ENCODE peak calls at places on chromosomes 4 and X, in four cellular contexts. One of them, this sample, is unnamed.

GRCh38 chrX:115584715-115585114 is 23.7 kb downstream of the PLS3 start:
- DNase-seq in activated CD4-positive, CD25-positive, alpha-beta regulatory T cell treated with anti-CD3 and anti-CD28 coated beads, Interleukin-2, amount 50 U/mL, for 72 hours: no peak
- DNase-seq in Peyer's patch: no peak
- DNase-seq in central memory CD4-positive, alpha-beta T cell: no peak
- DNase-seq in this sample: no peak

GRCh38 chr4:17055788-17056187 is 157.3 kb upstream of the LDB2 start:
- DNase-seq in central memory CD4-positive, alpha-beta T cell: no peak
- DNase-seq in activated CD4-positive, CD25-positive, alpha-beta regulatory T cell treated with anti-CD3 and anti-CD28 coated beads, Interleukin-2, amount 50 U/mL, for 72 hours: no peak
- DNase-seq in Peyer's patch: no peak
- DNase-seq in this sample: no peak

GRCh38 chr4:22551550-22551949 is 35.7 kb upstream of the ADGRA3 start:
- DNase-seq in central memory CD4-positive, alpha-beta T cell: no peak
- DNase-seq in Peyer's patch: no peak
- DNase-seq in activated CD4-positive, CD25-positive, alpha-beta regulatory T cell treated with anti-CD3 and anti-CD28 coated beads, Interleukin-2, amount 50 U/mL, for 72 hours: no peak
- DNase-seq in this sample: no peak

GRCh38 chr4:53497446-53498069 is 93.7 kb downstream of the LNX1 start:
- DNase-seq in activated CD4-positive, CD25-positive, alpha-beta regulatory T cell treated with anti-CD3 and anti-CD28 coated beads, Interleukin-2, amount 50 U/mL, for 72 hours: no peak
- DNase-seq in Peyer's patch: no peak
- DNase-seq in central memory CD4-positive, alpha-beta T cell: no peak
- DNase-seq in this sample: no peak

GRCh38 chr4:41686893-41687292 is 61.6 kb downstream of the PHOX2B start:
- DNase-seq in central memory CD4-positive, alpha-beta T cell: no peak
- DNase-seq in activated CD4-positive, CD25-positive, alpha-beta regulatory T cell treated with anti-CD3 and anti-CD28 coated beads, Interleukin-2, amount 50 U/mL, for 72 hours: no peak
- DNase-seq in Peyer's patch: no peak
- DNase-seq in this sample: no peak

GRCh38 chr4:20538922-20539321 is 161.3 kb upstream of the PACRGL start:
- DNase-seq in activated CD4-positive, CD25-positive, alpha-beta regulatory T cell treated with anti-CD3 and anti-CD28 coated beads, Interleukin-2, amount 50 U/mL, for 72 hours: no peak
- DNase-seq in central memory CD4-positive, alpha-beta T cell: no peak
- DNase-seq in Peyer's patch: no peak
- DNase-seq in this sample: peak; percentile 74

GRCh38 chrX:17591741-17592110 is 145.6 kb upstream of the SCML1 start:
- DNase-seq in Peyer's patch: no peak
- DNase-seq in activated CD4-positive, CD25-positive, alpha-beta regulatory T cell treated with anti-CD3 and anti-CD28 coated beads, Interleukin-2, amount 50 U/mL, for 72 hours: no peak
- DNase-seq in central memory CD4-positive, alpha-beta T cell: no peak
- DNase-seq in this sample: no peak

GRCh38 chr4:836781-837301 is 10.9 kb upstream of the CPLX1 start:
- DNase-seq in central memory CD4-positive, alpha-beta T cell: no peak
- DNase-seq in activated CD4-positive, CD25-positive, alpha-beta regulatory T cell treated with anti-CD3 and anti-CD28 coated beads, Interleukin-2, amount 50 U/mL, for 72 hours: no peak
- DNase-seq in Peyer's patch: no peak
- DNase-seq in this sample: no peak

This sample was measured in NCI-H2029.